ENCODE peak calls at places on chromosomes 12 and 14, in seven cellular contexts. T is suprapubic skin, V is AG04450, L is HFF-Myc, R is HCT116, W is PC-3, Z is neural progenitor cell. K is an unnamed sample.

GRCh38 chr14:23121401-23121800 is 2.3 kb upstream of the CEBPE start:
- DNase-seq in R (no peak), Z (peak), T (peak), W (peak), V (no peak), L (no peak), K (peak)

GRCh38 chr14:60183724-60184596 is 18.8 kb upstream of the DHRS7 start:
- DNase-seq in Z (peak), T (no peak), W (peak), L (no peak), R (peak), V (peak), K (no peak)

GRCh38 chr12:19298837-19299605 is 140.3 kb upstream of the AEBP2 start:
- DNase-seq in Z (no peak), V (no peak), T (no peak), R (no peak), L (no peak), W (peak), K (no peak)

GRCh38 chr12:50551866-50552265 is 47.1 kb downstream of the DIP2B start:
- DNase-seq in R (no peak), T (no peak), Z (no peak), L (no peak), W (no peak), V (no peak), K (no peak)

GRCh38 chr12:1325666-1326065 is 268.7 kb downstream of the FBXL14 start:
- DNase-seq in R (no peak), V (no peak), T (no peak), L (no peak), Z (no peak), W (peak), K (no peak)

GRCh38 chr12:103924761-103925641 is 5.2 kb upstream of the HSP90B1 start:
- DNase-seq in W (peak), T (no peak), Z (no peak), V (peak), L (peak), R (peak), K (no peak)

GRCh38 chr14:67722293-67722692 is 20.6 kb downstream of the RDH12 start:
- DNase-seq in Z (peak), V (no peak), T (no peak), R (no peak), W (no peak), L (no peak), K (no peak)

GRCh38 chr12:129169928-129170327 is 316.6 kb downstream of the GLT1D1 start:
- DNase-seq in R (no peak), Z (no peak), T (no peak), V (no peak), L (no peak), W (no peak), K (no peak)

GRCh38 chr12:113231275-113232231 is 10.3 kb downstream of the TPCN1 start:
- DNase-seq in L (no peak), Z (no peak), V (no peak), W (no peak), T (peak), R (peak), K (no peak)

GRCh38 chr14:31405599-31406251 is 14.6 kb downstream of the HEATR5A start:
- DNase-seq in R (no peak), W (no peak), L (no peak), T (no peak), V (no peak), Z (no peak), K (no peak)

GRCh38 chr12:96258451-96258933 is 64.3 kb downstream of the ELK3 start:
- DNase-seq in L (no peak), V (no peak), W (no peak), R (no peak), T (no peak), Z (peak), K (no peak)

GRCh38 chr12:114903394-114903748 is 219.4 kb upstream of the TBX3 start:
- DNase-seq in W (peak), T (no peak), V (no peak), Z (no peak), R (no peak), L (no peak), K (no peak)

GRCh38 chr12:75656650-75657049 is 145.2 kb upstream of the KRR1 start:
- DNase-seq in L (no peak), V (peak), W (peak), R (peak), T (no peak), Z (no peak), K (no peak)

GRCh38 chr12:12819752-12820311 is 6.7 kb downstream of the DDX47 start:
- DNase-seq in V (peak), W (peak), R (no peak), Z (no peak), L (peak), T (no peak), K (no peak)

GRCh38 chr12:14185441-14186192 is 179.9 kb upstream of the ATF7IP start:
- DNase-seq in T (no peak), R (peak), L (peak), V (peak), Z (peak), W (peak), K (no peak)

GRCh38 chr14:103746706-103747105 is 31.1 kb downstream of the ZFYVE21 start:
- DNase-seq in Z (no peak), L (no peak), R (no peak), W (peak), T (no peak), V (no peak), K (no peak)

GRCh38 chr12:116434155-116435065 is 124.8 kb upstream of the MAP1LC3B2 start:
- DNase-seq in R (peak), Z (peak), V (peak), L (peak), T (peak), W (peak), K (peak)

GRCh38 chr12:90938451-90938850 is 16.5 kb downstream of the CCER1 start:
- DNase-seq in R (no peak), W (peak), L (no peak), Z (no peak), T (no peak), V (no peak), K (no peak)

GRCh38 chr14:88045705-88046104 is 40.8 kb downstream of the GPR65 start:
- DNase-seq in T (no peak), L (no peak), R (no peak), Z (no peak), V (no peak), W (no peak), K (no peak)

DNA sequence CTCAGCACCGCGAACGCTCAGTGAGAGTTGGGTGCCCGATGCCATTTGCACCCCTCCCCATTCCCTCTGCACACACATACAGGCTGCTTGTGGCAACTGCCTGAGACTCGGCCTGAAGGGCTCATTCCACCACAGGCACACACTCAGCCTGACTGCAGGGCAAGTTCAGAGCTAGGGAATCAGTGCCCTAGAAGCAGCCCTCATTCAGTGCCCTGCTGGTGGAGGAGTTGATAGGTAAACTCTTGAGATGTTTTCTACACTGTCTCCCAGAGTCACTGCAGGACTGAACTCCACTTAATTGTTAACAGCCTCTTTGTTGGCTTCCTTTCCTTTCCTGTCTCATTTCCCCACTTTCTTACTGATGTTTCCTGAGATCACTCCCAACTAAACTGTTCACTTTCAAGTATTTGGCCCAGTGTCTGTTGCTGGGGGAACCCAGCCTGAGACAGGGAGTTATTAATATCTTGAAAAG is 16.9 kb downstream of the PPP1R36 start:
- DNase-seq in T (no peak), V (no peak), Z (no peak), R (no peak), L (peak), W (no peak), K (no peak)
- TF ChIP-seq CTCF in T (no peak), V (no peak), Z (no peak), R (no peak), L (no peak), W (no peak), K (no peak)

GRCh38 chr14:61636792-61637191 is 58.5 kb upstream of the HIF1A start:
- DNase-seq in Z (no peak), W (no peak), T (no peak), V (no peak), L (no peak), R (no peak), K (no peak)
- H3K4me3 ChIP-seq in Z (no peak), W (no peak), T (no peak), V (no peak), L (no peak), R (no peak), K (no peak)

GRCh38 chr14:37027188-37027824 is 145.1 kb downstream of the SLC25A21 start:
- DNase-seq in T (no peak), V (no peak), L (no peak), R (no peak), Z (no peak), W (no peak), K (no peak)

GRCh38 chr14:37018571-37019240 is 153.7 kb downstream of the SLC25A21 start:
- DNase-seq in T (no peak), Z (no peak), V (no peak), R (no peak), W (no peak), L (no peak), K (no peak)

GRCh38 chr14:37021406-37021805 is 151.0 kb downstream of the SLC25A21 start:
- DNase-seq in W (no peak), R (no peak), V (no peak), L (no peak), Z (no peak), T (no peak), K (no peak)

GRCh38 chr14:37019488-37019887 is 152.9 kb downstream of the SLC25A21 start:
- DNase-seq in T (no peak), Z (no peak), R (no peak), L (no peak), V (no peak), W (no peak), K (no peak)

DNA sequence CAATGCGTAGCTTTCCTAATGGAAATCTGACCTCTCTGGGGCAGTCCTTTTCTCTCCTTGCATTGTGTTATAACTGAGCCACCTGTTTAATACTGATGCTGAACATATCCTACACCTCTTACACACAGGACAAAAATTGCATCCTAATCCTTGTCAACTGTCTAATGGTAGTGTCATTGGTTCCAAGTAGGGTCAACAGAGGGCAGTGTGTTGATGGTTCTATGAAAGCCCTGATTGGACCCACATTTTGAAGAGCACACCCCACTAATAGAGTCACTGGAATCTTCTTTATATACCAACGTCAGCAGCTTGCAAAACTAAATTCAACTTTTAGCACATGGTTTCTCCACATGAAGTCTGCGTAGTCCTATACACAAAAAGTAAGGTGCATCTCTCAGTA is 148.2 kb downstream of the SLC25A21 start:
- DNase-seq in Z (no peak), V (no peak), R (no peak), L (no peak), W (peak), T (no peak), K (no peak)
- TF ChIP-seq CTCF in Z (peak), V (no peak), R (peak), L (no peak), W (peak), T (no peak), K (no peak)

GRCh38 chr12:122870867-122871664 is 24.9 kb downstream of the VPS37B start:
- DNase-seq in V (no peak), R (no peak), W (no peak), T (no peak), L (no peak), Z (peak), K (no peak)
- H3K4me3 ChIP-seq in V (peak), R (no peak), W (no peak), T (peak), L (peak), Z (peak), K (peak)

DNA sequence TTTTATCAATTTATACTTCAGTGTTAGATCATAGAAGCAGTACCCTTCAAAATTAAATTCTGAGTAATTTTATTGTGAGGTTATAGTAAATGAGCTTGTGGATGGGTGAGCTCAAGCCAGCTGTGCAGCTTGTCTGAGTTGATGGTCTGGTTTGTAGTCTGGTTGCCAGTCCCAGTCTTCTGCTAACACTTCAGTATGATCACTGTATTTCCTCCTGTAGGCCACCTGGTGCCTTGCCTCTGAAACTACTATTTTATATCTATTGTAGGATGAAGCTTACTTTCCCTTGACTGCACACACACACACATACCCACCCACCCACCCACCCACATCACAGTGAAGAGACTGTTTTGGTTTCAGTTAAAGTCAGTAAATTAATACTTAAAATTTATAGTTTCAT is 496.4 kb downstream of the PCNX1 start:
- DNase-seq in W (peak), Z (no peak), L (no peak), R (peak), V (no peak), T (no peak), K (no peak)
- TF ChIP-seq CTCF in W (peak), Z (no peak), L (no peak), R (no peak), V (peak), T (no peak), K (no peak)

GRCh38 chr12:54299515-54300266 is 1.1 kb downstream of the NFE2 start:
- DNase-seq in V (no peak), Z (no peak), W (peak), T (no peak), L (no peak), R (no peak), K (no peak)
- H3K4me3 ChIP-seq in V (no peak), Z (peak), W (no peak), T (no peak), L (no peak), R (no peak), K (no peak)

GRCh38 chr14:105248368-105249174 is at the start of gene BTBD6:
- DNase-seq in L (peak), R (peak), W (peak), T (peak), V (peak), Z (peak), K (peak)
- TF ChIP-seq CTCF in L (no peak), R (no peak), W (no peak), T (no peak), V (no peak), Z (no peak), K (no peak)

DNA sequence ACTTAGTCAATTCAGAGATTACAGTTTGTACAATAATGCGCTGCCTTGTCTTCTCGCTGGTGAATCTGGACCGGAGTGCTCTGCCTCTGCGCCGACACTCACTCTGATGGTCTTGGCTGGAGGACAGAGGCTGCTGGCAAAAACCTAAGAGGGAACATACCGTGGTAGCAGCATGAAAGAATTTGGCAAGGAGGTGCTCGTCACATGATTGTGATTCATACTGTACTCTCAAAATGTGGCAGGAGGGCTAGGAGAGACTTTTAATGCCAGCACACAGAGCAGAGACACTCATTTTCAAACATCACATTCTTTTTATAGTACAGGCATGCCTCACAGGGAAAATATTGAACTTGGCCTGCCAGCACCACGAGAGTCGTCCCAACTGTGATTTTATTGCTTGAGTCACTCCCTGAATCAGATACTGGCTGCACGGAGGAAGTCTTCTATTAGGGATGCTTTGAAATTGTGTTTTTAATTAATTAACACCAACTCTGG is 67.8 kb downstream of the HMGA2 start:
- DNase-seq in Z (no peak), T (peak), W (peak), V (peak), R (peak), L (peak), K (peak)
- H3K4me3 ChIP-seq in Z (no peak), T (no peak), W (peak), V (peak), R (peak), L (peak), K (no peak)

K was measured in left lung.